ENCODE peak calls at places on chromosome 6, in five cellular contexts. E is RWPE1; Q is NCI-H510A; M is ACHN; K is CD8-positive, alpha-beta T cell. I is an unnamed sample.

GRCh38 chr6:35980991-35981645 is 43.3 kb downstream of the SLC26A8 start:
- DNase-seq in E (no peak), Q (no peak), M (no peak), K (no peak), I (no peak)

GRCh38 chr6:37103169-37104039 is 66.5 kb upstream of the PIM1 start:
- DNase-seq in E (peak), Q (peak), M (peak), K (no peak), I (peak)

GRCh38 chr6:2111162-2111677 is 134.2 kb downstream of the GMDS start:
- DNase-seq in E (peak), Q (no peak), M (no peak), K (no peak), I (peak)

GRCh38 chr6:74130641-74131040 is 434.6 kb downstream of the CD109 start:
- DNase-seq in E (no peak), Q (no peak), M (no peak), K (no peak), I (no peak)

GRCh38 chr6:156585859-156586258 is 191.3 kb upstream of the ARID1B start:
- DNase-seq in E (no peak), Q (no peak), M (no peak), K (no peak), I (no peak)

GRCh38 chr6:45657243-45657642 is 279.5 kb upstream of the SUPT3H start:
- DNase-seq in E (no peak), Q (no peak), M (peak), K (no peak), I (no peak)

GRCh38 chr6:74768120-74768519 is 437.7 kb downstream of the COL12A1 start:
- DNase-seq in E (no peak), Q (no peak), M (no peak), K (no peak), I (no peak)

GRCh38 chr6:5290097-5290496 is 28.8 kb downstream of the FARS2 start:
- DNase-seq in E (no peak), Q (no peak), M (no peak), K (no peak), I (no peak)

GRCh38 chr6:52361347-52361944 is 505 bp upstream of the PAQR8 start:
- DNase-seq in E (no peak), Q (no peak), M (no peak), K (peak), I (no peak)

GRCh38 chr6:170137176-170137891 is 153.5 kb downstream of the DLL1 start:
- DNase-seq in E (no peak), Q (no peak), M (no peak), K (no peak), I (no peak)

GRCh38 chr6:73523434-73524123 is 2.7 kb upstream of the EEF1A1 start:
- DNase-seq in E (peak), Q (peak), M (peak), K (peak), I (peak)

GRCh38 chr6:41346435-41346834 is 11.0 kb downstream of the NCR2 start:
- DNase-seq in E (no peak), Q (no peak), M (no peak), K (no peak), I (no peak)

GRCh38 chr6:168029459-168030217 is 32.2 kb downstream of the KIF25 start:
- DNase-seq in E (no peak), Q (no peak), M (no peak), K (no peak), I (no peak)

GRCh38 chr6:39333626-39334025 is 11.1 kb upstream of the KCNK16 start:
- DNase-seq in E (no peak), Q (no peak), M (no peak), K (no peak), I (no peak)

GRCh38 chr6:96611342-96611964 is 48.5 kb downstream of the FHL5 start:
- DNase-seq in E (no peak), Q (no peak), M (no peak), K (no peak), I (no peak)

GRCh38 chr6:42210551-42210950 is 7.1 kb downstream of the MRPS10 start:
- DNase-seq in E (no peak), Q (peak), M (no peak), K (no peak), I (no peak)

GRCh38 chr6:117906905-117907599 is at the start of gene SLC35F1:
- DNase-seq in E (peak), Q (peak), M (peak), K (no peak), I (peak)

GRCh38 chr6:10621227-10621626 is 73.2 kb downstream of the C6orf52 start:
- DNase-seq in E (no peak), Q (peak), M (no peak), K (no peak), I (no peak)

GRCh38 chr6:132780770-132781371 is 17.6 kb downstream of the SLC18B1 start:
- DNase-seq in E (peak), Q (no peak), M (peak), K (no peak), I (no peak)

GRCh38 chr6:19472850-19473249 is 364.3 kb upstream of the ID4 start:
- DNase-seq in E (no peak), Q (no peak), M (peak), K (no peak), I (no peak)

GRCh38 chr6:169719117-169719516 is 5.2 kb downstream of the PHF10 start:
- DNase-seq in E (no peak), Q (no peak), M (no peak), K (no peak), I (no peak)

GRCh38 chr6:141963543-141964295 is 169.0 kb upstream of the GJE1 start:
- DNase-seq in E (no peak), Q (no peak), M (no peak), K (no peak), I (no peak)

I was measured in SW480.